ENCODE peak calls at places on chromosomes 16 and 17, in nine cellular contexts. L is gastrocnemius medialis, P is HCT116, A is heart left ventricle, H is IMR-90, J is spleen, R is Peyer's patch, B is suprapubic skin, K is A549. Q is an unnamed sample.

GRCh38 chr16:69276143-69277115 is 34.7 kb upstream of the VPS4A start:
- DNase-seq in L (peak; percentile 49), P (no peak), A (peak; percentile 69), H (peak; percentile 98), J (no peak), R (no peak), B (peak; percentile 78), K (no peak), Q (peak; percentile 31)

GRCh38 chr16:1678500-1679098 is 520 bp downstream of the JPT2 start:
- DNase-seq in L (peak; percentile 15), P (no peak), A (peak; percentile 51), H (peak; percentile 24), J (no peak), R (peak; percentile 63), B (no peak), K (peak; percentile 76), Q (peak; percentile 51)

GRCh38 chr16:57300387-57301125 is 16.1 kb upstream of the PLLP start:
- DNase-seq in L (peak; percentile 99), P (peak; percentile 97), A (peak; percentile 99), H (peak; percentile 97), J (peak; percentile 99), R (peak; percentile 100), B (peak; percentile 99), K (peak; percentile 99), Q (peak; percentile 99)

GRCh38 chr16:26885674-26886073 is 181.1 kb upstream of the C16orf82 start:
- DNase-seq in L (no peak), P (no peak), A (no peak), H (no peak), J (no peak), R (no peak), B (no peak), K (no peak), Q (no peak)

GRCh38 chr16:56353054-56353921 is 72.1 kb downstream of the AMFR start:
- DNase-seq in L (peak; percentile 1), P (no peak), A (peak; percentile 13), H (no peak), J (peak; percentile 59), R (peak; percentile 41), B (peak; percentile 52), K (no peak), Q (peak; percentile 6)

GRCh38 chr17:42484304-42484703 is 25.6 kb downstream of the ATP6V0A1 start:
- DNase-seq in L (no peak), P (no peak), A (no peak), H (no peak), J (no peak), R (peak; percentile 77), B (no peak), K (no peak), Q (peak; percentile 41)

GRCh38 chr17:49249292-49249794 is 18.8 kb upstream of the PHOSPHO1 start:
- DNase-seq in L (peak; percentile 10), P (no peak), A (peak; percentile 79), H (no peak), J (no peak), R (no peak), B (no peak), K (no peak), Q (no peak)

GRCh38 chr16:1082266-1082951 is 9.9 kb downstream of the SSTR5 start:
- DNase-seq in L (no peak), P (no peak), A (no peak), H (peak; percentile 12), J (no peak), R (no peak), B (no peak), K (no peak), Q (no peak)

GRCh38 chr17:17510456-17511292 is 14.5 kb upstream of the RASD1 start:
- DNase-seq in L (no peak), P (no peak), A (no peak), H (no peak), J (peak; percentile 66), R (no peak), B (no peak), K (no peak), Q (no peak)

GRCh38 chr16:4408323-4408690 is 8.1 kb downstream of the CORO7 start:
- DNase-seq in L (no peak), P (no peak), A (no peak), H (no peak), J (no peak), R (no peak), B (no peak), K (no peak), Q (no peak)

GRCh38 chr17:47324224-47325020 is 667 bp downstream of the EFCAB13 start:
- DNase-seq in L (peak; percentile 29), P (no peak), A (peak; percentile 57), H (peak; percentile 48), J (peak; percentile 84), R (peak; percentile 81), B (peak; percentile 84), K (peak; percentile 81), Q (peak; percentile 68)

GRCh38 chr16:82991941-82992675 is 365.3 kb downstream of the CDH13 start:
- DNase-seq in L (no peak), P (no peak), A (no peak), H (no peak), J (no peak), R (no peak), B (no peak), K (no peak), Q (no peak)

GRCh38 chr17:59513934-59514841 is 51.2 kb upstream of the DHX40 start:
- DNase-seq in L (peak; percentile 37), P (no peak), A (peak; percentile 93), H (peak; percentile 45), J (peak; percentile 84), R (peak; percentile 88), B (peak; percentile 74), K (peak; percentile 83), Q (peak; percentile 78)

DNA sequence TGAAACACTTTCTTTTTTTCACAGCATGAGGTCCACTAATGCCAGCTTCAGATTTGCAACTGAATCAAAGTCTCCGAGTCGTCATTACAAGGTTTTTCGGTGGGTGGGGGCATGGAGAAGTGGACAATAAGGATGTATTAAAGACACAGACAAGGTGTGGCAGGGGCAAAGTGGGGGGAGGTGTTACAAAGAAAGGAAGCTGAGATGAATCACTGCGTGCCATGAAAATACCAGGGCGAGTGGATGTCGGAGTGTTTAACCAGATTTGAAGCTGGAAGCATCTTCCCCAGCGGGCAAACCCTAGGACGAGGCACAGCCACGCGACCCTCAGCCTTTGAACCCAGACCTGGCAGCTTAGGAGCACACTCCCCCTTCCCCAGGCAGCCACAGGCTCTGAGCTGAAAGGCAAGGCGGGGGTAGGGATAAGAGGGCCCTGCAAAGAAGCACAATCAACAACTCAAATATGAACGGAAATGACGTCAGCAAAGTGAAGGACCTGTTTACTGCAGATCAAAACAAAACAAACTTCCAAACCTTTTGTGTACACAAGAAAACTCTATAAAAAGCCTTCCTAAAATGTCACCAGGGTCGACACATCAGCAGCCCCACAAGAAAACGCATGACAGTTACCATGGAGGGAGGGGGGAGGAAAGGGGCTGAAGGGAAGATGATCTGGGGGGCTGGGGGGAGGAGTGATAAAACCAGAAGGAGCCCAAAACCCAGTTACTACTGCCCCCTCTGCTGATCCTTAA is 5.6 kb upstream of the ZFHX3 start:
- DNase-seq in L (no peak), P (peak; percentile 55), A (no peak), H (peak; percentile 75), J (no peak), R (no peak), B (no peak), K (peak; percentile 94), Q (no peak)
- TF ChIP-seq POLR2A in L (no peak), P (no peak), A (no peak), H (no peak), J (no peak), R (no peak), B (no peak), K (no peak), Q (no peak)

DNA sequence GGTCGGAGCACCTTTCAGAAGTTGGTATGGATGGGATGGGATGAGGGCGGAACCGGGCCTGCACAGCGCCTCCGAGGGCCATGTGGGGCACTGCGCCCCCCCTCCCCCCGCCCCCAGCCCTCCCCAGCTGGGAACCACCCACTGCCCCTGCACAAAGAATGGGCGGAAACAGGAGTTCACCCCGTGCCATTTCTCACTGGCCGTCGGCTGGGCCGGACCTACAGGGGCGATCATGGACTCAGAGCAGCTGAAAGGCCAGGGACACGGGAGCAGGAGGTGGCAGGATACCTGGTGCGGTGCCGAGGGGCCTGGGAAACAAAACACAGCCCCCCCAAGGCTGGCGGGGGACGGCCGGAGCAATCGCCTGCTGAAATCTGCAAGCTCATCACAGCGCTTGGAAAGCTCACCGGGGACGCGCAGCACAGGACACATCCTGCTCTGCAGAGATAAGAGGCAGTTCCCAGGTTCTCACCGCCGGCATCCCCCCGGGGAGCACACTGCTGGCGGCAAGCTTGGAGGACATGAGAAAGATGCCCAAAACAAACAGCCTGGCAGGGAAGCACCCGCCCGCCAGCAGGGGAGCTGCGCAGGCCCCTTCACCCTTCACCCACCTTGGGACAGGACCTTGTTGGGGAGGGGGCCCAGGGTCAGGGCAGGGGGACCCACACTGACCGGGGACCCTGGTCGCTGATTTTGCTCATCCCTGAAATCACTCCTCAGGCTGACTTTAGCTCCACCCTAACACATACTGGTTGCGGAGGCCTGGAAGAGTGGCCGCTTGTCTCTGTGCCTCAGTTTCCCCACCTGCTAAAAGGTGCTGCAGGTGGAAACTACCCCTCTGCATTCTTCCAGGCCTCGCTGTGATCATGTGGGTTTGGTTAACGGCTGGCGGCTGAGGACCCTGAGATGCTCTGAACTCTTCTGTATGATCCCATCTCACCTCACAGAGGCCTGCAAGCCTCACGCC is 263.9 kb downstream of the C16orf95 start:
- DNase-seq in L (no peak), P (no peak), A (no peak), H (no peak), J (no peak), R (no peak), B (no peak), K (no peak), Q (no peak)
- TF ChIP-seq CTCF in L (no peak), P (peak; percentile 38), A (no peak), H (no peak), J (peak; percentile 24), R (no peak), B (no peak), K (no peak), Q (no peak)

GRCh38 chr16:71288890-71289731 is at the start of gene CMTR2:
- DNase-seq in L (peak; percentile 86), P (peak; percentile 95), A (peak; percentile 97), H (peak; percentile 97), J (peak; percentile 97), R (peak; percentile 97), B (peak; percentile 97), K (peak; percentile 98), Q (peak; percentile 96)
- TF ChIP-seq POLR2A in L (peak; percentile 75), P (peak; percentile 88), A (peak; percentile 86), H (peak; percentile 86), J (peak; percentile 41), R (peak; percentile 75), B (no peak), K (peak; percentile 93), Q (peak; percentile 85)

DNA sequence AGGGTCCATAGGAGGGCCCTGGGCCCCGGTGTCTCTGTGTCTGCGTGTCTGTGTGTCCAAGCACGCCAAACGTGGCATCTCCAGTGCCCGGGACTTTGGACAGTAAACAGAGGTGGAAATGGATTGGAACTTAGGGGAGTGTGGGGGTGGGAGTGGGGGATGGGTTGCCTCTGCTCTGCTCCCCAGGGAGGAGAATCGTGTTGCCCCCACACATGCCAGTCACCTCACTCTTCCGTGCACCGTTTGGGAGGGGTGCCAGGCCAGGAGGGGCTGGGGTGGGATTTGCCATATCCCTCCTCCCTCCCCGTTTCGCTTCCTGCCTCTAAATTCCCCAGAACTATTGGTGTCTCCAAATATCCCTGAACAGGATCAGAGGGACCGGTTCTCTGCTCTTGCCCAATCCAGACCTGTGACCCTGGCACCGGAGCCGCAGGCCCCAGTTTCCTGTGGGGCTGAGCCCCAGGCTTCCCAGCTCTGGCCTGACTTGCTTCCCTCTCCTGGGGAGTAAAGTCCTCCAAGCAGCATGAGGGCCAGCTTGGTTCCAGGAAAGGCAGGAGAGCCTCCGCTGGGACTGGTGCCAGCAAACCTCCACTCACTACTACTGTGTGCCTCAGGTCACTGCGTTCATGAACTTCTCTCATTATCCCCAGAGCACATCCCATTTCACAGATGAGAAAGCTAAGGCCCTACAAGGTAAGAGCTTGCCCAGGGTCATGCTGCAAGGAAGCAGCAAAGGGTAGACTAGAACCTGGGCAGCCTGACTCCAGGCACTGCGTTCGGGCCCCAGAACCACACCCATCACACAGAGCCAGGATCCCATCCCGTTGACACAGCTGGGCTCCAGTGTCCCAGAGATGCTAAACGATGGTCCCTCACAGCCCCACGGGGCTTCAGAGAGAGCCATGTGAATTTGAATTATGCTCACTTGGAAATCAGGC is at the start of gene ASGR1:
- DNase-seq in L (no peak), P (no peak), A (no peak), H (no peak), J (no peak), R (no peak), B (no peak), K (no peak), Q (no peak)
- TF ChIP-seq CTCF in L (no peak), P (no peak), A (no peak), H (no peak), J (no peak), R (no peak), B (no peak), K (no peak), Q (no peak)